ENCODE peak calls at places on chromosomes 13 and 19, in four cellular contexts. F is IMR-90, J is H1, Q is H9. U is an unnamed sample.

GRCh38 chr19:38679839-38680238 is 32.4 kb downstream of the ACTN4 start:
- DNase-seq in F (peak; percentile 63), J (no peak), Q (no peak), U (no peak)

GRCh38 chr13:46896346-46897138 is at the start of gene HTR2A:
- DNase-seq in F (peak; percentile 17), J (no peak), Q (no peak), U (no peak)

GRCh38 chr19:31448221-31448657 is 99.0 kb upstream of the TSHZ3 start:
- DNase-seq in F (peak; percentile 89), J (no peak), Q (no peak), U (peak; percentile 61)

GRCh38 chr13:40288259-40288658 is 378.2 kb downstream of the FOXO1 start:
- DNase-seq in F (no peak), J (no peak), Q (no peak), U (no peak)

GRCh38 chr19:5000120-5000611 is 31.3 kb downstream of the KDM4B start:
- DNase-seq in F (no peak), J (no peak), Q (no peak), U (no peak)

GRCh38 chr13:113046066-113046882 is 59.3 kb upstream of the F7 start:
- DNase-seq in F (no peak), J (no peak), Q (no peak), U (no peak)

GRCh38 chr19:41802770-41803169 is 6.4 kb downstream of the CEACAM3 start:
- DNase-seq in F (no peak), J (no peak), Q (no peak), U (no peak)

GRCh38 chr13:79228972-79229371 is 177.1 kb downstream of the RBM26 start:
- DNase-seq in F (no peak), J (no peak), Q (no peak), U (no peak)

GRCh38 chr13:20717581-20718542 is 14.4 kb downstream of the IL17D start:
- DNase-seq in F (no peak), J (no peak), Q (no peak), U (no peak)

GRCh38 chr19:16869331-16869972 is 19.3 kb upstream of the F2RL3 start:
- DNase-seq in F (no peak), J (no peak), Q (no peak), U (no peak)

GRCh38 chr19:53853707-53854106 is 14.0 kb upstream of the MYADM start:
- DNase-seq in F (no peak), J (no peak), Q (no peak), U (no peak)

GRCh38 chr19:4052114-4052992 is 14.3 kb downstream of the ZBTB7A start:
- DNase-seq in F (peak; percentile 20), J (no peak), Q (no peak), U (no peak)

GRCh38 chr13:97692628-97693027 is 258.7 kb downstream of the RAP2A start:
- DNase-seq in F (no peak), J (no peak), Q (no peak), U (no peak)

GRCh38 chr13:54614729-54615128 is 1586.1 kb downstream of the OLFM4 start:
- DNase-seq in F (no peak), J (no peak), Q (no peak), U (no peak)

GRCh38 chr13:20231839-20232555 is at the start of gene GJB6:
- DNase-seq in F (no peak), J (peak; percentile 72), Q (peak; percentile 48), U (peak; percentile 32)

GRCh38 chr19:28632357-28633076 is 580.4 kb downstream of the UQCRFS1 start:
- DNase-seq in F (no peak), J (no peak), Q (no peak), U (no peak)

GRCh38 chr13:36357692-36358091 is 11.5 kb upstream of the SPART start:
- DNase-seq in F (no peak), J (no peak), Q (no peak), U (no peak)

GRCh38 chr19:7533281-7533819 is 2.2 kb upstream of the PNPLA6 start:
- DNase-seq in F (peak; percentile 28), J (peak; percentile 71), Q (peak; percentile 71), U (peak; percentile 38)

GRCh38 chr13:50928609-50929274 is 19.2 kb downstream of the RNASEH2B start:
- DNase-seq in F (no peak), J (no peak), Q (no peak), U (no peak)

GRCh38 chr19:50368649-50369570 is 3.5 kb upstream of the NAPSA start:
- DNase-seq in F (peak; percentile 83), J (peak; percentile 95), Q (peak; percentile 89), U (peak; percentile 92)
- H3K56ac ChIP-seq in F (peak overlapping the region; percentile 73), J (peak overlapping the region; percentile 32), Q (no peak overlapping the region), U (peak overlapping the region; percentile 87)

DNA sequence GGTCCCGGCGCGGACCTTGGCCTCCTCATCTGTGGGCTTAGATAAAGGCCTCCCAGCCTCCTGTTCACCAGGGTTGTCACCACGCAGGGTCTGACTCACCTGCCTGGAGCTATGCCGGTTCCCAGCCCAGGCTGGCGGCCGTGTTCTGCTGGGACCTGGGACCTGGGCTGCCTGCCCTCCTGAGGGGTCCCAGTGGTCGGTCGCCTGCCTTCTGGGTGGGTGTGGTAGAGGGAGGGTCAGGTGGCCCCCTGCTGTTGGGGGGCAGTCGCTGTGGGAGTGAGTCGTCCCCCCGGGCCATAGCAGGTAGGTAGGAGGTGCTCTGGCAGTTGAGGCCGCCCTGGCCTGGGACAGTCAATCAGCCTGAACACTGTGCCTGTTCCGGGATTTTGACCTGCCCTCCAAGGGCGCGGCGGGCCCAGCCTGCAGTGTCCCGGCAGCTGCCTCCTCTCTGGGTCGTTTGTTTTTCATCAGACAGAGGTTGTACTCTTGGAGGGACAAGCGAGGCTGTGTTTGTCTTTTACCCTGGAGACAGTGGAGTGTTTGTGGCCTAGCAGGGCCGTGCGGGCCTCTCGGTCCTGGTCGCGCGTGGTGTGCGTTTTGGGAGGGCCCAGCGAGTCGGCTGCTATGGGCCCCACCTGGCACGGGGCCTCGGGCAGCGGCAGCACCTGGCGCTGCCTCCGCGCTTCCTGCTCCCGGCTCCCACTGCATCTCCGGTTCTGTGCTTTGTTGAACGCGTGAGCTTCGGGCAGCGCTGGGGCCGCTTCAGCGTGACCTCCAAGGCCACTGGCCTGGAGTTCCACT is 2.6 kb downstream of the ADAT3 start:
- DNase-seq in F (no peak), J (no peak), Q (no peak), U (no peak)
- H2BK5ac ChIP-seq in F (no peak overlapping the region), J (no peak overlapping the region), Q (no peak overlapping the region), U (no peak overlapping the region)

GRCh38 chr13:23993439-23993980 is 96.2 kb upstream of the C1QTNF9B start:
- DNase-seq in F (peak; percentile 93), J (no peak), Q (no peak), U (no peak)
- H3K56ac ChIP-seq in F (no peak overlapping the region), J (no peak overlapping the region), Q (no peak overlapping the region), U (no peak overlapping the region)

GRCh38 chr19:12670159-12670928 is 3.7 kb downstream of the WDR83 start:
- DNase-seq in F (no peak), J (no peak), Q (no peak), U (no peak)
- H2BK5ac ChIP-seq in F (peak overlapping the region; percentile 93), J (peak overlapping the region; percentile 62), Q (no peak overlapping the region), U (no peak overlapping the region)

GRCh38 chr13:102642029-102642428 is 45.2 kb downstream of the TPP2 start:
- DNase-seq in F (no peak), J (no peak), Q (no peak), U (no peak)

GRCh38 chr13:102642475-102642874 is 45.7 kb downstream of the TPP2 start:
- DNase-seq in F (no peak), J (no peak), Q (no peak), U (no peak)

GRCh38 chr13:102648046-102648445 is 46.8 kb downstream of the METTL21C start:
- DNase-seq in F (no peak), J (no peak), Q (no peak), U (no peak)

GRCh38 chr13:102645701-102646100 is 48.9 kb downstream of the TPP2 start:
- DNase-seq in F (no peak), J (no peak), Q (no peak), U (no peak)

GRCh38 chr13:102643656-102644055 is 46.9 kb downstream of the TPP2 start:
- DNase-seq in F (peak; percentile 21), J (no peak), Q (no peak), U (no peak)
- H3K56ac ChIP-seq in F (no peak overlapping the region), J (no peak overlapping the region), Q (no peak overlapping the region), U (no peak overlapping the region)